ENCODE peak calls at places on chromosome 12, in six cellular contexts. K is cardiac fibroblast; J is naive thymus-derived CD4-positive, alpha-beta T cell; D is OCI-LY7; P is fibroblast of villous mesenchyme; R is esophagus squamous epithelium. Z is an unnamed sample.

GRCh38 chr12:23760495-23760894 is 189.0 kb downstream of the SOX5 start:
- DNase-seq in K (peak), J (no peak), D (no peak), P (no peak), R (no peak), Z (no peak)

GRCh38 chr12:129997239-129997638 is 93.4 kb upstream of the TMEM132D start:
- DNase-seq in K (no peak), J (no peak), D (no peak), P (no peak), R (no peak), Z (no peak)

GRCh38 chr12:32032205-32032810 is 73.1 kb downstream of the RESF1 start:
- DNase-seq in K (peak), J (no peak), D (no peak), P (peak), R (no peak), Z (peak)

GRCh38 chr12:76679778-76680177 is 84.1 kb upstream of the ZDHHC17 start:
- DNase-seq in K (no peak), J (no peak), D (no peak), P (no peak), R (no peak), Z (peak)

GRCh38 chr12:15774819-15775218 is 14.4 kb downstream of the EPS8 start:
- DNase-seq in K (peak), J (no peak), D (no peak), P (peak), R (no peak), Z (no peak)

GRCh38 chr12:107320929-107321618 is 227.7 kb upstream of the CRY1 start:
- DNase-seq in K (no peak), J (peak), D (no peak), P (peak), R (no peak), Z (no peak)

GRCh38 chr12:49342066-49342913 is 4.4 kb upstream of the DNAJC22 start:
- DNase-seq in K (peak), J (peak), D (peak), P (peak), R (no peak), Z (peak)

GRCh38 chr12:123854918-123855317 is 92.8 kb downstream of the DNAH10 start:
- DNase-seq in K (no peak), J (no peak), D (no peak), P (no peak), R (no peak), Z (no peak)

GRCh38 chr12:80509781-80510556 is 65.9 kb downstream of the PTPRQ start:
- DNase-seq in K (peak), J (no peak), D (no peak), P (peak), R (no peak), Z (no peak)

GRCh38 chr12:122130150-122130549 is 43.9 kb downstream of the IL31 start:
- DNase-seq in K (no peak), J (no peak), D (no peak), P (no peak), R (no peak), Z (no peak)

GRCh38 chr12:132439333-132439904 is 50.5 kb upstream of the FBRSL1 start:
- DNase-seq in K (no peak), J (peak), D (no peak), P (no peak), R (no peak), Z (no peak)

GRCh38 chr12:42590324-42590934 is 883 bp upstream of the PRICKLE1 start:
- DNase-seq in K (no peak), J (no peak), D (peak), P (no peak), R (no peak), Z (peak)

GRCh38 chr12:110577717-110578521 is 5.2 kb downstream of the PPTC7 start:
- DNase-seq in K (peak), J (peak), D (no peak), P (peak), R (no peak), Z (peak)

GRCh38 chr12:92096346-92097136 is 49.1 kb downstream of the BTG1 start:
- DNase-seq in K (no peak), J (no peak), D (no peak), P (peak), R (no peak), Z (no peak)

GRCh38 chr12:127280393-127281275 is 986.3 kb upstream of the TMEM132C start:
- DNase-seq in K (no peak), J (peak), D (peak), P (no peak), R (no peak), Z (peak)
- H3K4me3 ChIP-seq in K (no peak), J (no peak), D (no peak), P (no peak), R (no peak), Z (no peak)

GRCh38 chr12:88306471-88307069 is 164.5 kb downstream of the TMTC3 start:
- DNase-seq in K (no peak), J (no peak), D (no peak), P (peak), R (no peak), Z (peak)
- H3K4me3 ChIP-seq in K (no peak), J (no peak), D (no peak), P (no peak), R (no peak), Z (no peak)

GRCh38 chr12:73413974-73414373 is 1123.7 kb upstream of the ATXN7L3B start:
- DNase-seq in K (no peak), J (no peak), D (no peak), P (no peak), R (no peak), Z (no peak)

GRCh38 chr12:73418541-73418940 is 1119.1 kb upstream of the ATXN7L3B start:
- DNase-seq in K (no peak), J (no peak), D (no peak), P (no peak), R (no peak), Z (no peak)

DNA sequence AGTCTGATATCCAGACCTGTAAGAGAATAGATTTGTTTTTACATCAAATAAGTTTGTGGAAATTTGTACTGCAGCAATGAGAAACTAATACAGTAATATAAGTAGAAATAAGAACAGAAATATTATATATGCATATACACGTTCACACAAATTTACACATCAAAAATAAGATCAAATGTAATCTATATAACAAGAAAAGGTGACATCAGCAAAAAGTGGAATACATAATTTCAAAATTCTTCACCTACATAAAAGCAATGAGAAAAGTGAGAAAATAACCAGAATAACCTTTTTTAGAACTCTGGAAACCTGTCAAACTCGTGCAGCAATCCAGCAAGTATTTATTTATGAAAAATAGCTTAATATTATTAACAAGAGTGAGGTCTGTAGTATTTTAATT is 1124.6 kb upstream of the ATXN7L3B start:
- DNase-seq in K (no peak), J (no peak), D (no peak), P (no peak), R (no peak), Z (no peak)
- H3K4me3 ChIP-seq in K (no peak), J (no peak), D (no peak), P (no peak), R (no peak), Z (no peak)

GRCh38 chr12:93466625-93467350 is 526 bp upstream of the MRPL42 start:
- DNase-seq in K (no peak), J (no peak), D (no peak), P (no peak), R (no peak), Z (no peak)
- H3K4me3 ChIP-seq in K (no peak), J (peak), D (peak), P (no peak), R (peak), Z (no peak)

DNA sequence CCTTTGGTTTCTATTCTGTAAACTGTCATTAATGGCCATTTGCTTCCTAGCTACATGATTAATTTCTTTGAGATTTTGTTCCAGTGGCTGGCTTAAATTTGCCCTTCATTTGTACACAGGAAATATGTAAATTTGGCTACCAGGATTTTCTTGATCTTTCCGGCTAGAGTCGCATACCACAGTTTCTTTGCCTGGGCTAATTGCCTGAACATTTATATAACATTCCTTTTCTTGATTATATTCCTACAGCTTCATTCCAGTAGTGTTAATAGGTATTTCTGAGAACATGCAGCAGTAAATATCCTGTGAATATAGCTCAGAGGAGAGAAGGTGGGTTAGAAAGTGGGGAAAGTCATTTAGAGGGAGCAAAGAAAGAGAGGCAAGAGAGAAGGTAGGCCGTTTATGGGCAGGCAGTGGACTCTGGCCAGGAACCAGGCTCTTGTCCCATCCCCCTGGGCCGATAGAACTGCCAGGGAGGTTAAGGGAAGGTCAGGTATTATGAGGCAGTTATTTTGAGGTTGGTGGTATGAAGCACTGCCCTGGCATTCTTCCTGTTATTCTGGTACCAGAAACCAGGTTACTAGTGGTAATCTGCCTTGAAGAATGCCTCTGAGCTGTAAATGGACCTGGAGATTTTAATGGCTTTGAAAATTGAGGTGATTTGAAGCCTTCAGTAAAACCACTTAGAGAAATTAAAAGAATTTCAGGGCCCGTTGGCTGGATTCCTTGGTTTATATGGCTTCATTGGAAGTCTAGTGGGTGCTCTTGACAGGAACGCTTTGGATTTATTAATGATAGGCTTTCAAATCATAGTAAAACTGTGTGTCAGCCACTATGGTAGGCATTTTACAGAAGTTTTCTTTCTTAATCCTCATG is 4.4 kb downstream of the RNF10 start:
- DNase-seq in K (peak), J (no peak), D (no peak), P (peak), R (no peak), Z (peak)
- H3K4me3 ChIP-seq in K (no peak), J (peak), D (peak), P (peak), R (peak), Z (no peak)